ENCODE peak calls at places on chromosomes 7 and 10, in six cellular contexts. One of them, this sample, is unnamed.

GRCh38 chr7:4638781-4639575 is 43.1 kb upstream of the FOXK1 start:
- DNase-seq in hepatic stellate cell: no peak
- DNase-seq in iPS-NIHi11: no peak
- DNase-seq in activated T-helper 9 cell treated with anti-CD3 and anti-CD28 coated beads, Interleukin-2, amount 50 U/mL, for 16 hours: no peak
- DNase-seq in left cardiac atrium: no peak
- DNase-seq in stimulated activated CD4-positive, alpha-beta T cell treated with anti-CD3 and anti-CD28 coated beads, Interleukin-4, amount 100 ng/mL, for 4 hours: no peak
- DNase-seq in this sample: no peak

GRCh38 chr10:131083915-131084790 is 227.4 kb downstream of the TCERG1L start:
- DNase-seq in hepatic stellate cell: no peak
- DNase-seq in iPS-NIHi11: peak; percentile 57
- DNase-seq in activated T-helper 9 cell treated with anti-CD3 and anti-CD28 coated beads, Interleukin-2, amount 50 U/mL, for 16 hours: no peak
- DNase-seq in left cardiac atrium: no peak
- DNase-seq in stimulated activated CD4-positive, alpha-beta T cell treated with anti-CD3 and anti-CD28 coated beads, Interleukin-4, amount 100 ng/mL, for 4 hours: no peak
- DNase-seq in this sample: no peak

GRCh38 chr7:5679741-5680473 is 101.6 kb downstream of the RNF216 start:
- DNase-seq in hepatic stellate cell: no peak
- DNase-seq in iPS-NIHi11: no peak
- DNase-seq in activated T-helper 9 cell treated with anti-CD3 and anti-CD28 coated beads, Interleukin-2, amount 50 U/mL, for 16 hours: no peak
- DNase-seq in left cardiac atrium: peak; percentile 63
- DNase-seq in stimulated activated CD4-positive, alpha-beta T cell treated with anti-CD3 and anti-CD28 coated beads, Interleukin-4, amount 100 ng/mL, for 4 hours: no peak
- DNase-seq in this sample: no peak

GRCh38 chr7:63077841-63078240 is 920.8 kb upstream of the ZNF722 start:
- DNase-seq in hepatic stellate cell: no peak
- DNase-seq in iPS-NIHi11: no peak
- DNase-seq in activated T-helper 9 cell treated with anti-CD3 and anti-CD28 coated beads, Interleukin-2, amount 50 U/mL, for 16 hours: no peak
- DNase-seq in left cardiac atrium: no peak
- DNase-seq in stimulated activated CD4-positive, alpha-beta T cell treated with anti-CD3 and anti-CD28 coated beads, Interleukin-4, amount 100 ng/mL, for 4 hours: no peak
- DNase-seq in this sample: no peak

GRCh38 chr10:122374859-122375721 is 582 bp downstream of the PLEKHA1 start:
- DNase-seq in hepatic stellate cell: peak; percentile 48
- DNase-seq in iPS-NIHi11: peak; percentile 71
- DNase-seq in activated T-helper 9 cell treated with anti-CD3 and anti-CD28 coated beads, Interleukin-2, amount 50 U/mL, for 16 hours: peak; percentile 73
- DNase-seq in left cardiac atrium: peak; percentile 64
- DNase-seq in stimulated activated CD4-positive, alpha-beta T cell treated with anti-CD3 and anti-CD28 coated beads, Interleukin-4, amount 100 ng/mL, for 4 hours: peak; percentile 65
- DNase-seq in this sample: peak; percentile 19

GRCh38 chr7:25735674-25736242 is 416.2 kb upstream of the NFE2L3 start:
- DNase-seq in hepatic stellate cell: no peak
- DNase-seq in iPS-NIHi11: no peak
- DNase-seq in activated T-helper 9 cell treated with anti-CD3 and anti-CD28 coated beads, Interleukin-2, amount 50 U/mL, for 16 hours: no peak
- DNase-seq in left cardiac atrium: no peak
- DNase-seq in stimulated activated CD4-positive, alpha-beta T cell treated with anti-CD3 and anti-CD28 coated beads, Interleukin-4, amount 100 ng/mL, for 4 hours: no peak
- DNase-seq in this sample: no peak

GRCh38 chr10:64682043-64682442 is 1160.8 kb downstream of the REEP3 start:
- DNase-seq in hepatic stellate cell: no peak
- DNase-seq in iPS-NIHi11: no peak
- DNase-seq in activated T-helper 9 cell treated with anti-CD3 and anti-CD28 coated beads, Interleukin-2, amount 50 U/mL, for 16 hours: no peak
- DNase-seq in left cardiac atrium: no peak
- DNase-seq in stimulated activated CD4-positive, alpha-beta T cell treated with anti-CD3 and anti-CD28 coated beads, Interleukin-4, amount 100 ng/mL, for 4 hours: no peak
- DNase-seq in this sample: no peak

GRCh38 chr10:5458425-5458824 is 40.9 kb downstream of the CALML5 start:
- DNase-seq in hepatic stellate cell: no peak
- DNase-seq in iPS-NIHi11: no peak
- DNase-seq in activated T-helper 9 cell treated with anti-CD3 and anti-CD28 coated beads, Interleukin-2, amount 50 U/mL, for 16 hours: no peak
- DNase-seq in left cardiac atrium: no peak
- DNase-seq in stimulated activated CD4-positive, alpha-beta T cell treated with anti-CD3 and anti-CD28 coated beads, Interleukin-4, amount 100 ng/mL, for 4 hours: no peak
- DNase-seq in this sample: no peak

GRCh38 chr7:75699993-75700392 is 38.7 kb downstream of the HIP1 start:
- DNase-seq in hepatic stellate cell: no peak
- DNase-seq in iPS-NIHi11: no peak
- DNase-seq in activated T-helper 9 cell treated with anti-CD3 and anti-CD28 coated beads, Interleukin-2, amount 50 U/mL, for 16 hours: no peak
- DNase-seq in left cardiac atrium: no peak
- DNase-seq in stimulated activated CD4-positive, alpha-beta T cell treated with anti-CD3 and anti-CD28 coated beads, Interleukin-4, amount 100 ng/mL, for 4 hours: no peak
- DNase-seq in this sample: no peak

GRCh38 chr7:148912758-148913541 is 28.9 kb upstream of the EZH2 start:
- DNase-seq in hepatic stellate cell: no peak
- DNase-seq in iPS-NIHi11: no peak
- DNase-seq in activated T-helper 9 cell treated with anti-CD3 and anti-CD28 coated beads, Interleukin-2, amount 50 U/mL, for 16 hours: no peak
- DNase-seq in left cardiac atrium: no peak
- DNase-seq in stimulated activated CD4-positive, alpha-beta T cell treated with anti-CD3 and anti-CD28 coated beads, Interleukin-4, amount 100 ng/mL, for 4 hours: no peak
- DNase-seq in this sample: no peak

GRCh38 chr10:26198119-26198518 is 18.5 kb upstream of the GAD2 start:
- DNase-seq in hepatic stellate cell: no peak
- DNase-seq in iPS-NIHi11: no peak
- DNase-seq in activated T-helper 9 cell treated with anti-CD3 and anti-CD28 coated beads, Interleukin-2, amount 50 U/mL, for 16 hours: no peak
- DNase-seq in left cardiac atrium: no peak
- DNase-seq in stimulated activated CD4-positive, alpha-beta T cell treated with anti-CD3 and anti-CD28 coated beads, Interleukin-4, amount 100 ng/mL, for 4 hours: no peak
- DNase-seq in this sample: no peak

GRCh38 chr7:101952355-101953247 is 135.2 kb downstream of the CUX1 start:
- DNase-seq in hepatic stellate cell: peak; percentile 71
- DNase-seq in iPS-NIHi11: no peak
- DNase-seq in activated T-helper 9 cell treated with anti-CD3 and anti-CD28 coated beads, Interleukin-2, amount 50 U/mL, for 16 hours: no peak
- DNase-seq in left cardiac atrium: no peak
- DNase-seq in stimulated activated CD4-positive, alpha-beta T cell treated with anti-CD3 and anti-CD28 coated beads, Interleukin-4, amount 100 ng/mL, for 4 hours: no peak
- DNase-seq in this sample: peak; percentile 50